ENCODE peak calls at places on chromosome 17, in four cellular contexts. One of them, this sample, is unnamed.
A peak's percentile ranks its signal among the peaks of the same experiment; 100 is the strongest.

GRCh38 chr17:73309727-73310555 is 1.9 kb downstream of the CDC42EP4 start:
- DNase-seq in BE2C: peak; percentile 32
- DNase-seq in MM.1S: no peak
- DNase-seq in thoracic aorta: no peak
- DNase-seq in this sample: no peak

GRCh38 chr17:79587945-79588344 is 22.9 kb downstream of the RBFOX3 start:
- DNase-seq in BE2C: no peak
- DNase-seq in thoracic aorta: no peak
- DNase-seq in MM.1S: no peak
- DNase-seq in this sample: no peak

GRCh38 chr17:1362964-1363363 is 37.1 kb downstream of the YWHAE start:
- DNase-seq in thoracic aorta: no peak
- DNase-seq in MM.1S: peak; percentile 33
- DNase-seq in BE2C: no peak
- DNase-seq in this sample: peak; percentile 57

GRCh38 chr17:59277031-59277430 is 54.4 kb upstream of the YPEL2 start:
- DNase-seq in BE2C: no peak
- DNase-seq in thoracic aorta: no peak
- DNase-seq in MM.1S: peak; percentile 91
- DNase-seq in this sample: peak; percentile 26

GRCh38 chr17:2700031-2700490 is 11.5 kb downstream of the CLUH start:
- DNase-seq in thoracic aorta: no peak
- DNase-seq in BE2C: no peak
- DNase-seq in MM.1S: no peak
- DNase-seq in this sample: no peak

GRCh38 chr17:62653831-62654829 is 26.7 kb downstream of the MRC2 start:
- DNase-seq in thoracic aorta: no peak
- DNase-seq in BE2C: peak; percentile 49
- DNase-seq in MM.1S: no peak
- DNase-seq in this sample: no peak

GRCh38 chr17:80261159-80261894 is 675 bp downstream of the RNF213 start:
- DNase-seq in BE2C: peak; percentile 40
- DNase-seq in thoracic aorta: no peak
- DNase-seq in MM.1S: peak; percentile 42
- DNase-seq in this sample: peak; percentile 82

GRCh38 chr17:78000351-78000750 is 41.8 kb downstream of the TNRC6C start:
- DNase-seq in MM.1S: no peak
- DNase-seq in BE2C: no peak
- DNase-seq in thoracic aorta: no peak
- DNase-seq in this sample: no peak

GRCh38 chr17:8362651-8363332 is 13.7 kb downstream of the KRABD2 start:
- DNase-seq in MM.1S: no peak
- DNase-seq in BE2C: no peak
- DNase-seq in thoracic aorta: no peak
- DNase-seq in this sample: no peak

GRCh38 chr17:81096741-81097133 is 61.8 kb downstream of the BAIAP2 start:
- DNase-seq in MM.1S: no peak
- DNase-seq in thoracic aorta: no peak
- DNase-seq in BE2C: no peak
- DNase-seq in this sample: no peak

GRCh38 chr17:41329279-41329925 is 13.9 kb upstream of the KRTAP17-1 start:
- DNase-seq in BE2C: peak; percentile 63
- DNase-seq in MM.1S: peak; percentile 30
- DNase-seq in thoracic aorta: no peak
- DNase-seq in this sample: peak; percentile 18

GRCh38 chr17:38873646-38874380 is 4.0 kb downstream of the LASP1 start:
- DNase-seq in MM.1S: no peak
- DNase-seq in BE2C: no peak
- DNase-seq in thoracic aorta: no peak
- DNase-seq in this sample: no peak

GRCh38 chr17:74251051-74251450 is 23.0 kb upstream of the DNAI2 start:
- DNase-seq in MM.1S: no peak
- DNase-seq in thoracic aorta: no peak
- DNase-seq in BE2C: no peak
- DNase-seq in this sample: no peak

GRCh38 chr17:32298721-32299578 is 33.3 kb downstream of the RHBDL3 start:
- DNase-seq in MM.1S: no peak
- DNase-seq in BE2C: no peak
- DNase-seq in thoracic aorta: no peak
- DNase-seq in this sample: no peak

GRCh38 chr17:40350410-40351184 is 13.9 kb downstream of the GJD3 start:
- DNase-seq in thoracic aorta: no peak
- DNase-seq in BE2C: peak; percentile 88
- DNase-seq in MM.1S: no peak
- DNase-seq in this sample: no peak

GRCh38 chr17:42554250-42555121 is 1.8 kb downstream of the HSD17B1 start:
- DNase-seq in BE2C: peak; percentile 94
- DNase-seq in MM.1S: peak; percentile 79
- DNase-seq in thoracic aorta: no peak
- DNase-seq in this sample: peak; percentile 93

GRCh38 chr17:57870283-57870635 is 20.4 kb upstream of the MRPS23 start:
- DNase-seq in BE2C: no peak
- DNase-seq in thoracic aorta: no peak
- DNase-seq in MM.1S: no peak
- DNase-seq in this sample: no peak

GRCh38 chr17:7237761-7238417 is 1.4 kb downstream of the PHF23 start:
- DNase-seq in BE2C: peak; percentile 63
- DNase-seq in thoracic aorta: no peak
- DNase-seq in MM.1S: peak; percentile 78
- DNase-seq in this sample: peak; percentile 87

GRCh38 chr17:73986641-73987177 is 216.8 kb upstream of the RPL38 start:
- DNase-seq in BE2C: no peak
- DNase-seq in thoracic aorta: no peak
- DNase-seq in MM.1S: no peak
- DNase-seq in this sample: no peak

GRCh38 chr17:50220811-50221210 is 19.4 kb upstream of the COL1A1 start:
- DNase-seq in MM.1S: no peak
- DNase-seq in BE2C: no peak
- DNase-seq in thoracic aorta: no peak
- DNase-seq in this sample: no peak

GRCh38 chr17:6070895-6071511 is 824 bp downstream of the WSCD1 start:
- DNase-seq in thoracic aorta: no peak
- DNase-seq in MM.1S: peak; percentile 75
- DNase-seq in BE2C: no peak
- DNase-seq in this sample: no peak

GRCh38 chr17:17412331-17412730 is 64.5 kb upstream of the MED9 start:
- DNase-seq in BE2C: no peak
- DNase-seq in MM.1S: no peak
- DNase-seq in thoracic aorta: no peak
- DNase-seq in this sample: no peak

GRCh38 chr17:32015245-32016013 is 8.2 kb downstream of the LRRC37B start:
- DNase-seq in MM.1S: no peak
- DNase-seq in BE2C: no peak
- DNase-seq in thoracic aorta: no peak
- DNase-seq in this sample: no peak

GRCh38 chr17:68048996-68049395 is 13.5 kb downstream of the KPNA2 start:
- DNase-seq in MM.1S: no peak
- DNase-seq in thoracic aorta: no peak
- DNase-seq in BE2C: no peak
- DNase-seq in this sample: peak; percentile 37

GRCh38 chr17:72143245-72143644 is 22.4 kb downstream of the SOX9 start:
- DNase-seq in BE2C: no peak
- DNase-seq in MM.1S: no peak
- DNase-seq in thoracic aorta: no peak
- DNase-seq in this sample: no peak

GRCh38 chr17:78794399-78794798 is 12.3 kb upstream of the CYTH1 start:
- DNase-seq in MM.1S: no peak
- DNase-seq in BE2C: no peak
- DNase-seq in thoracic aorta: no peak
- DNase-seq in this sample: no peak

GRCh38 chr17:77723909-77724875 is 234.3 kb upstream of the TNRC6C start:
- DNase-seq in MM.1S: peak; percentile 66
- DNase-seq in thoracic aorta: no peak
- DNase-seq in BE2C: no peak
- DNase-seq in this sample: no peak

GRCh38 chr17:49703557-49704277 is 4.0 kb downstream of the SLC35B1 start:
- DNase-seq in BE2C: peak; percentile 30
- DNase-seq in MM.1S: peak; percentile 35
- DNase-seq in thoracic aorta: no peak
- DNase-seq in this sample: peak; percentile 59

GRCh38 chr17:42618442-42619150 is 9.1 kb downstream of the TUBG1 start:
- DNase-seq in MM.1S: peak; percentile 97
- DNase-seq in thoracic aorta: no peak
- DNase-seq in BE2C: peak; percentile 61
- DNase-seq in this sample: peak; percentile 50

GRCh38 chr17:17205368-17206148 is 575 bp downstream of the PLD6 start:
- DNase-seq in thoracic aorta: no peak
- DNase-seq in BE2C: peak; percentile 34
- DNase-seq in MM.1S: peak; percentile 84
- DNase-seq in this sample: no peak

GRCh38 chr17:60148300-60148838 is 1.4 kb upstream of the CA4 start:
- DNase-seq in BE2C: peak; percentile 3
- DNase-seq in MM.1S: no peak
- DNase-seq in thoracic aorta: no peak
- DNase-seq in this sample: no peak

GRCh38 chr17:75334723-75335122 is 45.5 kb upstream of the SLC25A19 start:
- DNase-seq in BE2C: no peak
- DNase-seq in thoracic aorta: no peak
- DNase-seq in MM.1S: no peak
- DNase-seq in this sample: no peak

GRCh38 chr17:80219013-80219776 is 938 bp downstream of the SGSH start:
- DNase-seq in thoracic aorta: peak; percentile 28
- DNase-seq in MM.1S: peak; percentile 95
- DNase-seq in BE2C: peak; percentile 79
- DNase-seq in this sample: peak; percentile 92

GRCh38 chr17:75661531-75661930 is 5.4 kb downstream of the RECQL5 start:
- DNase-seq in thoracic aorta: no peak
- DNase-seq in MM.1S: no peak
- DNase-seq in BE2C: no peak
- DNase-seq in this sample: no peak

DNA sequence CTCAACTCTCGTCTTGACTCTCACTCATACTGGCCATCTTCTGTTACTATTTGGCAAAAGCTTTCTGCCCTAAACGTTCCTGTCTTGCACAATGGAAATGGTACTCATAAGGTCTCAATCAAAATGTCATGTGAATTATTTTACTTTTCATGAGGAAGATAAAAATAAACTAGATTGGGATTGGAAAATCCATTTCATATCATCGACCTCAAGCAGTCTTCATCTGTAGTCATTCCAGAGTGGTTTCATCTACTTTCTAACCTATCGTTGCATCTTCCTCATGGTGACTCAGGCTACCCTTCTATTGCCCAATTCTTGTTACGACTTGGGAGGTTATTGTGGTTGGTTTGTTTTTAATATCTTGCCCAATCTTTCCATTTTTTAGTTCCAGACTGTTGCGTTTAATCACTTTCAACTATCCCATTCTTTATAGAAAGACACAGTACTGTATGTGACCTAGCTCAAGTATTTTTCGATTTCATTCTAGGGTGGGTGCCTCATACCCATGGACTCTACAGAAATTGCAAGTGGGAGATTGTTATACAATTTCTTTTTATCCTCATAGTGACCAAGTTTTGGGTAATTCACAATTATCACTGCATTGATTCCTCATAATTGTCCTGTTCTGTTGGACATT is 317.1 kb upstream of the KCNJ16 start:
- DNase-seq in MM.1S: no peak
- DNase-seq in BE2C: no peak
- DNase-seq in thoracic aorta: no peak
- DNase-seq in this sample: no peak
- H3K9me3 ChIP-seq in MM.1S: no peaks in the 10 kb centered on the region
- H3K9me3 ChIP-seq in BE2C: no peaks in the 10 kb centered on the region
- H3K9me3 ChIP-seq in thoracic aorta: no peaks in the 10 kb centered on the region
- H3K9me3 ChIP-seq in this sample: no peaks in the 10 kb centered on the region

GRCh38 chr17:44826123-44826790 is 3.8 kb downstream of the GJC1 start:
- DNase-seq in MM.1S: no peak
- DNase-seq in BE2C: no peak
- DNase-seq in thoracic aorta: no peak
- DNase-seq in this sample: no peak
- H3K9me3 ChIP-seq in MM.1S: no peaks in the 10 kb centered on the region
- H3K9me3 ChIP-seq in BE2C: no peaks in the 10 kb centered on the region
- H3K9me3 ChIP-seq in thoracic aorta: no peaks in the 10 kb centered on the region
- H3K9me3 ChIP-seq in this sample: no peaks in the 10 kb centered on the region

GRCh38 chr17:21817791-21818364 is 125.6 kb downstream of the KCNJ18 start:
- DNase-seq in MM.1S: no peak
- DNase-seq in thoracic aorta: no peak
- DNase-seq in BE2C: no peak
- DNase-seq in this sample: no peak

GRCh38 chr17:21823643-21824042 is 131.3 kb downstream of the KCNJ18 start:
- DNase-seq in MM.1S: no peak
- DNase-seq in BE2C: no peak
- DNase-seq in thoracic aorta: no peak
- DNase-seq in this sample: no peak

DNA sequence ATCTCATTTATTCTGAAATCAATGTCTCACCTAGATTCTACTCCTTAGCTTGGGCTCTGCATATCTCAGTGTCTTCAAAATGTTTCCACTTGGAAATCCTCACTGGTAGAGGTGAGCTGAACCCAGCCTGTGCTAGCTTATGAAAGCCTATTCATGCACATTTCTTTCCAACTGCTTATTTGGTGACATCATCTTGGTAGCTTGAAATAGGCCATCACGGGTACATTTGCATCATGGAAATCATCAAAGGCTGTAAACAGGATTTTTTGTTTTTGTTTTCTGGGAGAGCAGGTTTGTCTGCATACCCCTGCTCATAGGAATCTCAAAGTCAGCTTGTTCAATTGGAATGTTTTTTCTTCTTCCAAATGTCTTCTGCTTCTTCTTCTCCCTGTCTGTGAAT is 130.8 kb downstream of the KCNJ18 start:
- DNase-seq in MM.1S: no peak
- DNase-seq in thoracic aorta: no peak
- DNase-seq in BE2C: no peak
- DNase-seq in this sample: no peak
- H3K9me3 ChIP-seq in MM.1S: no peaks in the 10 kb centered on the region
- H3K9me3 ChIP-seq in thoracic aorta: no peaks in the 10 kb centered on the region
- H3K9me3 ChIP-seq in BE2C: no peaks in the 10 kb centered on the region
- H3K9me3 ChIP-seq in this sample: no peaks in the 10 kb centered on the region

DNA sequence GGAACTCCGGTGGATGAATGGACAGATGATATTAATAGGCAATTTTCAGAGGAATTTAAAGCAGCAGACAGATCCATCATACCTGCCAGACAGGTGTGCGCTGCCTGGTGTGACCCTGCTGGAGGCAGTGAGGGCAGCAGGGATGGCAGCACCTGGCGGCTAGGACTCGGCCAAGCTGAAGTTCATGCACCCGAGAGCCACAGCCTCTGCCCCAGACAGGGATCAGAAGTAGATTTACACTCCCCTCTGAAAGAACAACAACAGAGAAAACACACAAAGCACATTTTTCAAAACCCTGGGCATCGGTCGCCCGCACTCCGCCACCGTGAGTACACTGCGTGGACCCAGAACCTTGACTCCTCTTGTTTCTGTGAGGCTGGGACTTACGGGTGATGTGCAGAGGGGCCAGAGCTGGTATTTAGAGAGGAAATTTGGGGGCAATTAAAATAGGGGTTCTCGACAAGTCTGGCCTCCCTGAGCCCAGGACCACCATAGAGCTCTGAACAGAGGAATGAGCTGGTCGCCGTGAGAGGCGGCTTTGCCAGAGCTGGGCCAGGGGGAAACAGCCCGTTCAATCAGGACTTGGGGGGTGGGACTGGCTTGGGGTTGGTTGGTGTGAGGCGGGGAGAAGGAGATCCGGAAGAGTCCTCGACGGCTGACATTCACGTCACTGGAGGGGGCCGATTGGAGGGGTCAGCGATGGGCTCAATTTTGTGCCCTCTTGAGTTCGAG is 101.0 kb downstream of the METRNL start:
- DNase-seq in BE2C: peak; percentile 1
- DNase-seq in MM.1S: no peak
- DNase-seq in thoracic aorta: no peak
- DNase-seq in this sample: no peak
- H3K9me3 ChIP-seq in BE2C: no peaks in the 10 kb centered on the region
- H3K9me3 ChIP-seq in MM.1S: no peaks in the 10 kb centered on the region
- H3K9me3 ChIP-seq in thoracic aorta: no peaks in the 10 kb centered on the region
- H3K9me3 ChIP-seq in this sample: no peaks in the 10 kb centered on the region